ENCODE peak calls at places on chromosomes 4 and X, in ten cellular contexts. O is foreskin fibroblast, N is cardiac fibroblast, J is WTC11, X is Calu3, U is B cell, D is tibial nerve, A is fibroblast of lung, L is neural crest cell, B is GM10248. P is an unnamed sample.

GRCh38 chrX:134460861-134461218 is 875 bp downstream of the HPRT1 start:
- DNase-seq in X (peak), L (no peak), N (peak), J (no peak), A (peak), U (no peak), B (no peak), O (no peak), D (no peak), P (no peak)

GRCh38 chrX:39857780-39858179 is 240.0 kb downstream of the BCOR start:
- DNase-seq in N (no peak), A (no peak), U (no peak), L (no peak), D (no peak), X (no peak), O (no peak), J (no peak), B (no peak), P (peak)

GRCh38 chr4:79865253-79865652 is 207.8 kb downstream of the ANTXR2 start:
- DNase-seq in N (peak), D (no peak), J (no peak), U (no peak), A (peak), B (no peak), X (no peak), O (peak), L (no peak), P (no peak)

GRCh38 chr4:110208419-110208818 is 10.0 kb upstream of the ELOVL6 start:
- DNase-seq in B (no peak), N (no peak), D (no peak), A (no peak), X (no peak), U (no peak), J (no peak), O (no peak), L (no peak), P (no peak)

GRCh38 chr4:169765845-169766244 is 8.1 kb upstream of the HPF1 start:
- DNase-seq in O (peak), X (no peak), U (no peak), B (no peak), L (no peak), J (no peak), D (no peak), N (no peak), A (no peak), P (no peak)

GRCh38 chr4:113006632-113007031 is 42.8 kb upstream of the ANK2 start:
- DNase-seq in L (no peak), B (no peak), J (no peak), X (no peak), N (no peak), A (no peak), U (no peak), O (no peak), D (no peak), P (no peak)

GRCh38 chr4:23970193-23970850 is 80.5 kb upstream of the PPARGC1A start:
- DNase-seq in O (peak), D (no peak), B (no peak), X (no peak), A (no peak), U (no peak), L (no peak), N (no peak), J (no peak), P (no peak)

GRCh38 chr4:114100288-114101031 is 121.0 kb upstream of the ARSJ start:
- DNase-seq in N (no peak), X (no peak), D (no peak), A (no peak), O (no peak), J (no peak), L (no peak), U (no peak), B (no peak), P (no peak)

GRCh38 chr4:2829321-2829932 is 14.2 kb upstream of the ADD1 start:
- DNase-seq in X (no peak), N (no peak), D (no peak), U (no peak), L (no peak), J (peak), B (no peak), O (no peak), A (no peak), P (no peak)

GRCh38 chr4:147201016-147201415 is 255.4 kb upstream of the TTC29 start:
- DNase-seq in B (no peak), L (no peak), J (no peak), A (peak), O (no peak), X (no peak), N (no peak), D (no peak), U (no peak), P (no peak)

GRCh38 chr4:176540814-176541213 is 221.0 kb downstream of the SPCS3 start:
- DNase-seq in B (no peak), A (peak), N (peak), J (no peak), X (no peak), D (no peak), L (no peak), U (no peak), O (no peak), P (no peak)

GRCh38 chrX:1520350-1520749 is 16.6 kb downstream of the P2RY8 start:
- DNase-seq in B (no peak), X (no peak), N (no peak), U (no peak), A (no peak), L (no peak), J (no peak), D (no peak), O (no peak), P (no peak)

DNA sequence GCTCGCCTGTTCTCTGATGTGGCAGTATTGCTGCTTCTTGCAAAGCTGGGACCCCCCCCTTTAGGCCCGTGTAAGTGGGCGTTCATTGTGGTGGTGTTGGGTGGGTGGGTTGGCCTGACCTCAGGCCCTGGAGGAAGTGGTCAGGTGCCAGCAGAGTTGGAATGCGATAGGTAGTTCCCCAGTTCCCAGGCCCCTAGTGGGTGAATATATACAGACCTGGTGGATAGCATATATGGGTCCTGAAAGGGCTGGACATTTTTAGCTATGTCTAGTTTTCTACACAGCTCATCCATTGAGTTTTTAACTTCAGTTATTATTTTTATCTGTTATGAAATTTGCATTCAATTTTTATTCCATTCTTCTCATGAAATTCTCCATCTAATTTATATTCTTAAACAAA is 35.8 kb upstream of the UCP1 start:
- DNase-seq in B (no peak), D (no peak), J (no peak), U (no peak), O (no peak), L (no peak), X (no peak), A (no peak), N (no peak), P (no peak)
- TF ChIP-seq CTCF in B (no peak), D (no peak), J (no peak), U (no peak), O (no peak), L (peak), X (no peak), A (no peak), N (no peak), P (no peak)

GRCh38 chrX:11665144-11666040 is at the start of gene ARHGAP6:
- DNase-seq in B (peak), X (no peak), O (peak), J (peak), U (no peak), L (peak), D (no peak), A (peak), N (peak), P (no peak)

GRCh38 chrX:11667286-11667685 is 1.6 kb upstream of the ARHGAP6 start:
- DNase-seq in L (no peak), N (no peak), J (no peak), B (no peak), U (no peak), O (no peak), A (no peak), X (no peak), D (no peak), P (no peak)

GRCh38 chrX:11663875-11664210 is 1.9 kb downstream of the ARHGAP6 start:
- DNase-seq in A (no peak), D (no peak), U (no peak), J (peak), L (no peak), O (no peak), N (no peak), B (no peak), X (no peak), P (no peak)

GRCh38 chrX:11666180-11666579 is 460 bp upstream of the ARHGAP6 start:
- DNase-seq in J (peak), U (no peak), O (no peak), X (no peak), B (peak), N (no peak), D (no peak), L (peak), A (no peak), P (no peak)

DNA sequence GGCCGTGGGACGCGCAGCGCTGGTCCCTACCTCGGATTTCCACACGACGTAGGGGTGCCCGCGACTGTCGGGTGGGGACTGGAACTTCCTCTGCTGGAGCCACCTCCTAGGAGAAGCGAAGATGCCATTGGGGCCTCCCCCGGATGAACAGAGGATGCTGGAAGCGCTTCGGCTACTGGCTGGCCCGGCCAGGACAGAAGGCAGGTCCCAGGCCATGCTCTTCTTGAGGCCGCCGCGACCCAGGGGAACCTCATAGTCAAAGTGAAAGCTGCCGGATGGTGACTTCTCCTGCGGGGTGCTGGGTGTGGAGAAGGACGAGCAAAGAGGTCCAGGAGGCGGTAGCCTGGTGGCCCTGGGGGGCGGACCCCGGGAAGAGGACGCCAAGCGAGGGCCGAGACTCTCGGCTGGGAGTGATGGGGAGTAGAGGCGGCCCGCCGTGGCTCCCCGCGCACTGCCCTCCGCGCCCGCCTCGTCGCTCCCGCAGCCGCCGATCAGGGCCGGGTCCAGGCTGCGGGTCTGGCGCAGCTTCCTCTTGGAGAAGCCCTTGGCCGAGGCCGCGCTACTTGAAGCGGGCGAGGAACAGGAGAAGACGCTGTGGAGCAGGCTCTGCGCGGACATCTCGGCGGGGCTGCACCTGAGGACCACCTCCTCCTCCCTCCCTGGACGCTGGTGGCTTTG is 1.4 kb downstream of the ARHGAP6 start:
- DNase-seq in U (no peak), J (peak), D (no peak), L (peak), O (no peak), X (no peak), A (peak), N (peak), B (peak), P (no peak)
- TF ChIP-seq CTCF in U (no peak), J (no peak), D (no peak), L (no peak), O (no peak), X (no peak), A (no peak), N (no peak), B (no peak), P (no peak)

GRCh38 chrX:110745288-110745687 is 50.3 kb downstream of the CHRDL1 start:
- DNase-seq in B (no peak), A (no peak), U (no peak), D (no peak), L (no peak), J (no peak), X (no peak), N (no peak), O (no peak), P (no peak)

GRCh38 chrX:110750526-110751189 is 45.0 kb downstream of the CHRDL1 start:
- DNase-seq in B (no peak), X (no peak), A (no peak), U (no peak), J (no peak), N (no peak), O (no peak), L (no peak), D (no peak), P (no peak)

GRCh38 chrX:110743679-110744340 is 51.8 kb downstream of the CHRDL1 start:
- DNase-seq in D (no peak), O (peak), A (peak), N (no peak), U (no peak), J (no peak), L (no peak), B (no peak), X (no peak), P (no peak)

GRCh38 chrX:110748256-110748811 is 47.3 kb downstream of the CHRDL1 start:
- DNase-seq in O (no peak), J (no peak), B (no peak), D (no peak), A (no peak), L (no peak), N (no peak), X (no peak), U (no peak), P (no peak)

GRCh38 chrX:110746014-110746413 is 49.6 kb downstream of the CHRDL1 start:
- DNase-seq in U (no peak), D (no peak), J (no peak), A (no peak), X (no peak), N (no peak), L (no peak), B (no peak), O (no peak), P (no peak)
- TF ChIP-seq CTCF in U (no peak), D (no peak), J (no peak), A (no peak), X (no peak), N (no peak), L (no peak), B (no peak), O (no peak), P (no peak)

GRCh38 chr4:47877204-47877603 is 37.2 kb downstream of the NFXL1 start:
- DNase-seq in A (no peak), B (no peak), J (no peak), N (no peak), U (no peak), L (no peak), X (no peak), D (no peak), O (no peak), P (no peak)

GRCh38 chr4:47876784-47877183 is 37.6 kb downstream of the NFXL1 start:
- DNase-seq in A (no peak), D (no peak), J (no peak), O (no peak), N (no peak), U (no peak), B (no peak), X (no peak), L (no peak), P (no peak)

GRCh38 chr4:47879458-47879857 is 34.9 kb downstream of the NFXL1 start:
- DNase-seq in N (no peak), A (no peak), X (no peak), D (no peak), O (no peak), B (no peak), L (no peak), J (no peak), U (no peak), P (no peak)

GRCh38 chr4:47876310-47876709 is 38.1 kb downstream of the NFXL1 start:
- DNase-seq in J (no peak), D (no peak), X (no peak), N (peak), O (no peak), A (no peak), L (no peak), U (no peak), B (no peak), P (no peak)

GRCh38 chr4:47873877-47874571 is 36.2 kb upstream of the CORIN start:
- DNase-seq in U (no peak), J (no peak), N (no peak), D (no peak), X (no peak), B (no peak), A (no peak), O (no peak), L (no peak), P (no peak)
- TF ChIP-seq CTCF in U (no peak), J (no peak), N (no peak), D (no peak), X (no peak), B (no peak), A (no peak), O (no peak), L (no peak), P (no peak)

DNA sequence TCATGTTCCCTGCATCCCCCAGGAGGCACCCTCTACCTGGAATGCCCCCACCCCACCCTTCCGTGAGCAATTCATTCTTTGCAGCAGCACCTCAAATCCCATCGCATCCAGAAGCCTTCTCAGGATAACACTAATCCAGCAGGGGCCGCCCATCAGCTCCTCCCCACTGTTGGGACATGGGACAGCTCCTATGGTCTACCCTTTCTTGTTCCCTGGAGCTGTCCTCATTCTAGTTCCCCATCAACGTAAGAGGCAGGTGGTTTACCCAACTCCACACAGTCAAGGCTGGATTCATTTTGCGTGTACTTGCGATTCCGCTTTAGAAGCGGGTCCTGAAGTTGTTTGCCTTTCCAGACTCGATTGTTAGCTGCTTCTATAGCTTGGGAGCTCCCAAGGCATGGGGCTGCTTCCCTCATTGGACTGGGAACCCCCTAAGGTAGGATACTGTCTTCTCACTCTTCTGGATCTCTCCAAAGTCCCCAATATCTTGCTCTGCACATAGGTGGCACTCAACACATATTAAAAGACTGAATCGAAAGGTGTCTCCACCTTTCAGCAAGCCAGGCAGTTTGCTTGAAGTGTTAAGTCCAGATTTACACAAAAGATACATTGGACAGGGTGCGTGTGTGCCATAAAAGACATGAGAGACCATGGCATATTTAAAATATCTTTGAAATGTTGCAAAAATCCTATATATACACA is 942 bp upstream of the APLN start:
- DNase-seq in X (no peak), O (no peak), A (no peak), L (no peak), D (no peak), N (no peak), J (peak), B (no peak), U (peak), P (no peak)
- TF ChIP-seq CTCF in X (no peak), O (no peak), A (peak), L (no peak), D (no peak), N (no peak), J (no peak), B (no peak), U (peak), P (no peak)

GRCh38 chrX:125436855-125437254 is 117.2 kb downstream of the TEX13C start:
- DNase-seq in D (no peak), X (no peak), J (no peak), B (no peak), U (peak), A (no peak), L (no peak), N (peak), O (no peak), P (no peak)
- TF ChIP-seq CTCF in D (no peak), X (no peak), J (peak), B (peak), U (no peak), A (no peak), L (peak), N (peak), O (no peak), P (no peak)

DNA sequence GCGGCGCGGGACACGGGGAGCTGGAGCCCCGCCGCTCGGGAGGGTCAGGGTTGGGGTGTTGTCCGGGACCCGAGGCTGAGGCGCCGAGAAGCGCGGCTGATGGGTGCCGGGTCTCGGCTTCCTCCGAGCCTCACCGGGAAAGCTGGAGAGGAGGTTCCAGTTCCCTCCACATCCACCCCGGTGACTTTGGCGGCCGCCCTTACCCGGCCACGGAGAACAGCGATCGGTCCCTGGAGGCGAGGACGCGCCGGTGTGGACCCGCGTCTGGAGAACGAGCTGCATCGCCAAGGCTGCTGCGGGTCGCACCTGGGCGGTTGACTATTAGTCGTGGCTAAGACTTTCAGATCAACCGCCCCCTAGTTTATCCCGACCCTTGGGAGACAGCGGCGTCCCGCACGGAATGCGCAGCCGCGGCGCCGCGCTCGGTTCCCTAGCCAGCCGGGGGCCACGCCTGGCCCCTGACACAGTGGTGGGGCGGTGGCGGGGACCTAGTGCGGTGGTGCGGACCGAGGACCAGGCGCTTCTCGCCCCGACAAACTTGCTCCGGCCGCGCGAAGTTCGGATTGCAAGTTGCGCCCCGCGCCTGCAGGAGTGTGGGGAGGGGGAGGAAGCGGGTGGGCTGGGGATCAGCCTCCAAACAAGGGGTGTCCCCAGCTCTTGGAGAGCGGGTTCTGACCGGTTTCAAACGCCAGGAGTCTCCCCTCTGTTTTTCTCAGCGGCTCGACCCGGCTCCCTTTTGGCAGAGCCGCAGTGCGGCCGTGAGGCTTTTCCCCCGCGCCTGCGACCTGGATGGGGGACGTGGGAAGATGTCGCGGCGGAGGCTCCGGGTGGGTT is 540 bp downstream of the FHDC1 start:
- DNase-seq in U (peak), L (peak), A (peak), D (no peak), J (peak), B (peak), O (no peak), N (peak), X (peak), P (no peak)
- TF ChIP-seq CTCF in U (no peak), L (no peak), A (no peak), D (no peak), J (no peak), B (no peak), O (no peak), N (no peak), X (no peak), P (no peak)

GRCh38 chr4:145351922-145352321 is 129.7 kb upstream of the SMAD1 start:
- DNase-seq in B (no peak), L (no peak), D (no peak), X (no peak), O (no peak), J (no peak), U (no peak), A (no peak), N (no peak), P (no peak)
- TF ChIP-seq CTCF in B (no peak), L (no peak), D (no peak), X (no peak), O (no peak), J (no peak), U (no peak), A (no peak), N (no peak), P (no peak)

GRCh38 chr4:159383569-159383934 is 280.7 kb downstream of the RAPGEF2 start:
- DNase-seq in D (no peak), A (no peak), U (no peak), N (no peak), O (no peak), J (no peak), B (no peak), L (no peak), X (no peak), P (no peak)

GRCh38 chr4:159386620-159387019 is 283.7 kb downstream of the RAPGEF2 start:
- DNase-seq in A (no peak), O (no peak), U (no peak), X (no peak), D (no peak), B (no peak), J (no peak), L (no peak), N (no peak), P (no peak)

GRCh38 chr4:159382875-159383568 is 280.1 kb downstream of the RAPGEF2 start:
- DNase-seq in L (no peak), O (no peak), J (no peak), A (no peak), D (no peak), B (no peak), X (no peak), N (no peak), U (no peak), P (no peak)

GRCh38 chr4:159384017-159384416 is 281.1 kb downstream of the RAPGEF2 start:
- DNase-seq in X (no peak), O (no peak), L (no peak), B (no peak), J (no peak), D (no peak), N (no peak), U (no peak), A (no peak), P (no peak)

GRCh38 chr4:159384619-159385018 is 281.7 kb downstream of the RAPGEF2 start:
- DNase-seq in L (no peak), N (peak), J (no peak), O (no peak), A (no peak), U (no peak), B (no peak), D (no peak), X (no peak), P (no peak)
- TF ChIP-seq CTCF in L (no peak), N (no peak), J (no peak), O (peak), A (peak), U (no peak), B (no peak), D (peak), X (no peak), P (no peak)